ENCODE peak calls at places on chromosomes 11 and 22, in four cellular contexts. N is H1, F is IMR-90, D is mesendoderm. W is an unnamed sample.

GRCh38 chr11:3217751-3218482 is 696 bp downstream of the MRGPRG start:
- DNase-seq in N (no peak), F (no peak), D (no peak), W (peak)

GRCh38 chr11:47161134-47161854 is 15.4 kb downstream of the ARFGAP2 start:
- DNase-seq in N (no peak), F (peak), D (peak), W (peak)

GRCh38 chr11:40186401-40187091 is 1272.9 kb downstream of the LRRC4C start:
- DNase-seq in N (no peak), F (no peak), D (no peak), W (no peak)

GRCh38 chr11:11842426-11843008 is 745 bp downstream of the USP47 start:
- DNase-seq in N (no peak), F (peak), D (peak), W (no peak)

GRCh38 chr22:33000342-33001280 is 57.6 kb downstream of the SYN3 start:
- DNase-seq in N (peak), F (peak), D (peak), W (peak)

GRCh38 chr11:110261195-110262140 is 34.9 kb downstream of the RDX start:
- DNase-seq in N (no peak), F (peak), D (no peak), W (no peak)

GRCh38 chr22:27718186-27719032 is 83.1 kb downstream of the MN1 start:
- DNase-seq in N (no peak), F (peak), D (peak), W (peak)

GRCh38 chr11:85742873-85743275 is 56.9 kb upstream of the CCDC89 start:
- DNase-seq in N (no peak), F (no peak), D (no peak), W (no peak)

GRCh38 chr11:119179983-119180382 is 5.3 kb upstream of the NHERF4 start:
- DNase-seq in N (no peak), F (no peak), D (no peak), W (no peak)

GRCh38 chr11:5809122-5809519 is 397 bp downstream of the OR52N2 start:
- DNase-seq in N (no peak), F (no peak), D (peak), W (no peak)

GRCh38 chr11:119608781-119609180 is 120.2 kb downstream of the NECTIN1 start:
- DNase-seq in N (no peak), F (no peak), D (no peak), W (no peak)

GRCh38 chr11:57940044-57940781 is 83.5 kb upstream of the OR9Q1 start:
- DNase-seq in N (no peak), F (no peak), D (no peak), W (no peak)

GRCh38 chr11:72829178-72829577 is 15.0 kb downstream of the ATG16L2 start:
- DNase-seq in N (no peak), F (no peak), D (no peak), W (no peak)
- H3K56ac ChIP-seq in N (no peak), F (no peak), D (no peak), W (no peak)

GRCh38 chr22:21832291-21833290 is 34.9 kb downstream of the MAPK1 start:
- DNase-seq in N (no peak), F (peak), D (peak), W (no peak)
- H3K56ac ChIP-seq in N (no peak), F (no peak), D (no peak), W (no peak)

GRCh38 chr22:31822523-31822922 is 68.7 kb downstream of the DEPDC5 start:
- DNase-seq in N (no peak), F (no peak), D (no peak), W (no peak)
- H3K56ac ChIP-seq in N (no peak), F (no peak), D (no peak), W (no peak)

GRCh38 chr11:95888439-95888838 is 35.5 kb downstream of the MTMR2 start:
- DNase-seq in N (no peak), F (peak), D (no peak), W (no peak)
- H3K56ac ChIP-seq in N (no peak), F (no peak), D (no peak), W (no peak)

GRCh38 chr11:102643941-102644340 is 18.8 kb upstream of the MMP20 start:
- DNase-seq in N (no peak), F (no peak), D (no peak), W (no peak)

GRCh38 chr11:102647430-102647829 is 22.3 kb upstream of the MMP20 start:
- DNase-seq in N (no peak), F (peak), D (no peak), W (no peak)
- H3K56ac ChIP-seq in N (no peak), F (no peak), D (no peak), W (no peak)

GRCh38 chr22:20940904-20941385 is 23.7 kb downstream of the CRKL start:
- DNase-seq in N (no peak), F (no peak), D (no peak), W (no peak)
- H3K56ac ChIP-seq in N (no peak), F (no peak), D (no peak), W (no peak)

GRCh38 chr11:13229136-13229535 is 48.5 kb upstream of the BMAL1 start:
- DNase-seq in N (no peak), F (no peak), D (no peak), W (no peak)
- H3K56ac ChIP-seq in N (no peak), F (peak), D (no peak), W (no peak)

GRCh38 chr11:95387319-95387718 is 156.3 kb upstream of the SESN3 start:
- DNase-seq in N (no peak), F (no peak), D (no peak), W (no peak)
- H3K56ac ChIP-seq in N (no peak), F (no peak), D (no peak), W (no peak)

W was measured in H9.